ENCODE peak calls at places on chromosomes 5 and 9, in six cellular contexts. A is breast epithelium; Z is SIG-M5; M is SJSA1; P is neural crest cell; H is activated naive CD8-positive, alpha-beta T cell treated with anti-CD3 and anti-CD28 coated beads, Interleukin-2, amount 50 U/mL, for 24 hours. L is an unnamed sample.

GRCh38 chr5:140240987-140241706 is 61.8 kb downstream of the PFDN1 start:
- DNase-seq in A (peak; percentile 79), Z (no peak), M (peak; percentile 89), P (peak; percentile 33), H (no peak), L (no peak)

GRCh38 chr9:132818588-132818987 is 59.5 kb downstream of the AK8 start:
- DNase-seq in A (no peak), Z (no peak), M (no peak), P (no peak), H (no peak), L (no peak)

GRCh38 chr5:373710-374602 is 52.4 kb downstream of the AHRR start:
- DNase-seq in A (peak; percentile 15), Z (no peak), M (peak; percentile 67), P (no peak), H (peak; percentile 80), L (peak; percentile 90)

GRCh38 chr9:20227166-20227874 is 395.0 kb downstream of the MLLT3 start:
- DNase-seq in A (no peak), Z (no peak), M (no peak), P (no peak), H (no peak), L (no peak)

GRCh38 chr9:89313842-89314241 is 2.8 kb downstream of the CKS2 start:
- DNase-seq in A (no peak), Z (no peak), M (no peak), P (no peak), H (no peak), L (no peak)

GRCh38 chr5:173736923-173737412 is 120.5 kb upstream of the BOD1 start:
- DNase-seq in A (no peak), Z (no peak), M (no peak), P (no peak), H (no peak), L (peak; percentile 66)

GRCh38 chr9:114149765-114150340 is 5.5 kb upstream of the COL27A1 start:
- DNase-seq in A (no peak), Z (no peak), M (no peak), P (no peak), H (no peak), L (no peak)

GRCh38 chr5:176594554-176594953 is 15.4 kb downstream of the GPRIN1 start:
- DNase-seq in A (no peak), Z (no peak), M (no peak), P (no peak), H (no peak), L (no peak)

GRCh38 chr9:136723362-136723976 is 11.1 kb downstream of the DIPK1B start:
- DNase-seq in A (no peak), Z (no peak), M (no peak), P (no peak), H (no peak), L (no peak)

GRCh38 chr5:167639213-167639612 is 652.2 kb upstream of the WWC1 start:
- DNase-seq in A (no peak), Z (no peak), M (peak; percentile 30), P (no peak), H (no peak), L (no peak)

GRCh38 chr9:100111235-100111634 is 12.2 kb downstream of the INVS start:
- DNase-seq in A (peak; percentile 48), Z (no peak), M (no peak), P (no peak), H (no peak), L (no peak)

GRCh38 chr5:35087971-35088370 is 40.2 kb upstream of the AGXT2 start:
- DNase-seq in A (no peak), Z (no peak), M (no peak), P (no peak), H (no peak), L (no peak)

GRCh38 chr5:68239485-68239884 is 23.9 kb downstream of the PIK3R1 start:
- DNase-seq in A (peak; percentile 69), Z (no peak), M (peak; percentile 25), P (no peak), H (peak; percentile 85), L (peak; percentile 49)

L was measured in GM13977.